ENCODE peak calls at places on chromosome 20, in five cellular contexts. R, A, G, M and S are unnamed samples.

GRCh38 chr20:38165089-38165965 is at the start of gene TGM2:
- DNase-seq in R (peak; percentile 86), A (peak; percentile 69), G (peak; percentile 32), M (peak; percentile 95), S (peak; percentile 92)

GRCh38 chr20:34334654-34335407 is 28.2 kb upstream of the ITCH start:
- DNase-seq in R (no peak), A (no peak), G (no peak), M (peak; percentile 22), S (no peak)

GRCh38 chr20:45044084-45044573 is 56.8 kb downstream of the KCNS1 start:
- DNase-seq in R (peak; percentile 75), A (peak; percentile 86), G (no peak), M (peak; percentile 34), S (peak; percentile 36)

GRCh38 chr20:53599378-53599777 is 5.7 kb upstream of the ZNF217 start:
- DNase-seq in R (no peak), A (no peak), G (no peak), M (no peak), S (no peak)

GRCh38 chr20:52312131-52312729 is 120.7 kb upstream of the ZFP64 start:
- DNase-seq in R (peak; percentile 69), A (peak; percentile 60), G (peak; percentile 7), M (peak; percentile 47), S (peak; percentile 70)

GRCh38 chr20:63782051-63782471 is 42.5 kb downstream of the SLC2A4RG start:
- DNase-seq in R (no peak), A (no peak), G (peak; percentile 34), M (no peak), S (no peak)

GRCh38 chr20:34922654-34923381 is 32.8 kb downstream of the GSS start:
- DNase-seq in R (peak; percentile 60), A (peak; percentile 83), G (no peak), M (no peak), S (no peak)

GRCh38 chr20:36181934-36182603 is 27.5 kb downstream of the EPB41L1 start:
- DNase-seq in R (no peak), A (peak; percentile 87), G (no peak), M (peak; percentile 28), S (no peak)

GRCh38 chr20:19552144-19552895 is 205.7 kb upstream of the RIN2 start:
- DNase-seq in R (peak; percentile 25), A (peak; percentile 3), G (no peak), M (no peak), S (no peak)

GRCh38 chr20:64219202-64219601 is 36.3 kb upstream of the PCMTD2 start:
- DNase-seq in R (no peak), A (no peak), G (no peak), M (no peak), S (no peak)

GRCh38 chr20:19380211-19380610 is 167.8 kb downstream of the SLC24A3 start:
- DNase-seq in R (no peak), A (no peak), G (no peak), M (no peak), S (no peak)

GRCh38 chr20:24995741-24996448 is 3.3 kb upstream of the APMAP start:
- DNase-seq in R (no peak), A (no peak), G (no peak), M (no peak), S (no peak)

GRCh38 chr20:34675993-34676641 is 775 bp downstream of the PIGU start:
- DNase-seq in R (no peak), A (no peak), G (no peak), M (no peak), S (no peak)

GRCh38 chr20:60365063-60365640 is 406.9 kb downstream of the CDH26 start:
- DNase-seq in R (no peak), A (no peak), G (no peak), M (no peak), S (peak; percentile 54)

GRCh38 chr20:45409531-45410272 is 1.6 kb downstream of the DBNDD2 start:
- DNase-seq in R (no peak), A (no peak), G (no peak), M (no peak), S (no peak)

GRCh38 chr20:29876911-29877285 is 1380.6 kb upstream of the DEFB115 start:
- DNase-seq in R (no peak), A (no peak), G (no peak), M (no peak), S (peak; percentile 25)

GRCh38 chr20:53021934-53022333 is 49.8 kb downstream of the TSHZ2 start:
- DNase-seq in R (no peak), A (no peak), G (no peak), M (no peak), S (no peak)

GRCh38 chr20:8331740-8332412 is 199.8 kb downstream of the PLCB1 start:
- DNase-seq in R (no peak), A (peak; percentile 76), G (no peak), M (no peak), S (no peak)

GRCh38 chr20:63656451-63656850 is 1.7 kb upstream of the RTEL1 start:
- DNase-seq in R (no peak), A (peak; percentile 15), G (no peak), M (no peak), S (no peak)

GRCh38 chr20:51563597-51564332 is 21.2 kb upstream of the NFATC2 start:
- DNase-seq in R (peak; percentile 91), A (peak; percentile 86), G (no peak), M (peak; percentile 85), S (peak; percentile 58)

GRCh38 chr20:16451970-16452369 is 121.3 kb downstream of the KIF16B start:
- DNase-seq in R (no peak), A (no peak), G (no peak), M (no peak), S (no peak)
- TF ChIP-seq RCOR1 in R (no peak), A (no peak), G (no peak), M (no peak), S (no peak)

DNA sequence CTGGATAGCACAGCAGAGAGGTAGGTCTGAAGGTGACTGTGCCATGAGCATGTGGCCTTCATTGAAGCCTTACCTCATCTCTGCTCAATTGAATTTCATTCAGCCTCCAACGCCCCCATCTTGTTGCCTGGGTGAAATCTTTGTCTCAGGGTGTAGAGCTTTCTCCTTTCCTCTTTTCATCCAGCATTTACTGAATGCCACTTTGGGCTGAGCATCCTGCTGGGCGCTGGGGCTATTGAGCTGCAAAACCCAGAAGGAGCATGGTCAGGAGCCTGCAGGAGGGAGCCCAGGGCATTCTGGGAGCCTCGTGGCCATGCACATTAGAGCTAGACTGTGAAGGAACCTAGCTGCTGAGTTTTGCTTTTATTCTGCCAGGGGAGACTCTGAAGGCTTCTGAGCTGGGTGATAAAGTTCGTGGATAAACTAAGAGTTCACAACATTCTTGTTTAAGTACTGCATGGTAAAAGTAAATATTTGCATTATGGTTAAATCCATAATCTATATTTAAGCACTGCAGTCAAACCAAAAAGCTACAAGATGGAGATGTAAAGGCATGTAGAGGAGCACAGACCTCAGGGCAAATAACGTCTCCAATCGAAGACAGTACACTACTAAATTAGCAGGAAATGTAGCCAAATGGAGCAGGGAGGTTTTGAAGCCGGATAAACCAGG is 13.2 kb upstream of the ASXL1 start:
- DNase-seq in R (no peak), A (no peak), G (no peak), M (no peak), S (no peak)
- TF ChIP-seq RCOR1 in R (no peak), A (no peak), G (no peak), M (no peak), S (no peak)

GRCh38 chr20:33009214-33010132 is 2.0 kb downstream of the BPIFB2 start:
- DNase-seq in R (no peak), A (no peak), G (no peak), M (no peak), S (no peak)
- TF ChIP-seq RCOR1 in R (no peak), A (no peak), G (no peak), M (no peak), S (no peak)

DNA sequence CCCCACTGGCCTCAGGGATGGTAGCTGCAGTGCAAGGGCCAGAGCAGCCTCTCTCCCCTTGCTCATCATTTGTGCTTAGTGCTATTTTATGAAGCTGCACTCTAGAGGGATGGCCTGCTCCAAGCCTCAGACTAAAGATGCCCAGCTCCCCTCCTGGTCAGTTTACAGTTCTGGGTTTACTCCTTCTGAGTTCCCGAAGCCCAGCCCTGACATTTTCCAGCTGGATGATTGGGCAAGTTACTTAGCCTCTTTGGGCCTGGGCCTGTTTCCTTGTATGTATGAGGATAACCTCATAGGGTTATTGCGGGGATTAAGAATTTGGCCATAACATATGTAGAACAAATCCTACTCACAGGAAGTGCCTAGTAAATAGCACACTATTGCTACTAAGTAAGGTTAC is 31.8 kb upstream of the EMILIN3 start:
- DNase-seq in R (no peak), A (peak; percentile 64), G (no peak), M (no peak), S (no peak)
- TF ChIP-seq RCOR1 in R (no peak), A (no peak), G (no peak), M (no peak), S (no peak)

GRCh38 chr20:32752458-32753250 is 9.4 kb upstream of the COMMD7 start:
- DNase-seq in R (no peak), A (peak; percentile 82), G (no peak), M (peak; percentile 86), S (no peak)

GRCh38 chr20:32751309-32752020 is 8.2 kb upstream of the COMMD7 start:
- DNase-seq in R (no peak), A (no peak), G (no peak), M (no peak), S (no peak)

GRCh38 chr20:32753731-32754130 is 8.5 kb upstream of the DNMT3B start:
- DNase-seq in R (no peak), A (peak; percentile 19), G (no peak), M (no peak), S (no peak)

GRCh38 chr20:32752021-32752457 is 8.8 kb upstream of the COMMD7 start:
- DNase-seq in R (no peak), A (no peak), G (no peak), M (no peak), S (no peak)

DNA sequence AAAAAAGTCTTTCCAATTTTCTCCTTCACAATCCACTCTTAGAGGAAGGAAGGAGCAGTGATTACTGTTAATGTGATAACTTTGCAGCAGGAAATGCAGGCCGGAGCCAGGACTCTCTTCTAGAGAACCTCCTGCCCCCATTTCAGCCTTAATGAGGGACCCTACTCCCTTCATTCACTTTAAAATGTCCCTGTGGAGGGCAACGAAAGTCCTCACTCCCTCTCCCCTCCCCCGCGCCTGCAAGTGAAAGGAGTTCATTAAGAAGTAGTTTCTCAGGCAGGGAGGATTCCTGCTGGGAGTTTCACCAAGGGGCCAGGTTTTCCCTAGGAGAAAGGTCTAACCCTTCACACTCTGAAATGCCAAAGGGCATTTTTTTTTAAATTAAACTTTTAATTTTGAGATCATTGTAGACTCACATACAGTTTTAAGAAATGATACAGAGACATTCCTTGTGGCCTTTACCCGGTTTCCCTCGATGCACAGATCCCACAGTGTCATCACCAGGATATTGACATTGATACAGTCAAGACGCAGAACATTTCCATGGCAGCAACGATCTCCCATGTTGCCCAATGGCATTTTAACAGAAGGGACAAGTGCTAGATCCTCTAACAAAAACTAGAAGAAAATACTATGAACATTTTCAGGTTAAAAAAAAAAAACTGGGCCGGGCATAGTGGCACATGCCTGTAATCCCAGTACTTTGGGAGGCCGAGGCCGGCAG is 6.8 kb upstream of the COMMD7 start:
- DNase-seq in R (no peak), A (no peak), G (no peak), M (no peak), S (no peak)
- TF ChIP-seq RCOR1 in R (no peak), A (no peak), G (no peak), M (no peak), S (no peak)

GRCh38 chr20:20755674-20756319 is 43.4 kb upstream of the RALGAPA2 start:
- DNase-seq in R (no peak), A (no peak), G (no peak), M (no peak), S (no peak)
- TF ChIP-seq RCOR1 in R (no peak), A (no peak), G (no peak), M (no peak), S (no peak)

GRCh38 chr20:48717095-48717958 is 110.5 kb downstream of the PREX1 start:
- DNase-seq in R (no peak), A (no peak), G (peak; percentile 67), M (no peak), S (no peak)
- TF ChIP-seq RCOR1 in R (no peak), A (no peak), G (no peak), M (no peak), S (no peak)

GRCh38 chr20:56689318-56689717 is 60.2 kb downstream of the TFAP2C start:
- DNase-seq in R (no peak), A (no peak), G (no peak), M (no peak), S (no peak)
- TF ChIP-seq RCOR1 in R (no peak), A (no peak), G (no peak), M (no peak), S (no peak)